ENCODE peak calls at places on chromosomes 13 and 19, in eight cellular contexts. G is OCI-LY7; W is HCT116; Z is body of pancreas; F is endothelial cell of umbilical vein; V is GM23338; A is CD4-positive, alpha-beta T cell; H is fibroblast of pulmonary artery. Y is an unnamed sample.
A peak's percentile ranks its signal among the peaks of the same experiment; 100 is the strongest.

GRCh38 chr19:16600824-16601223 is 27.2 kb downstream of the MED26 start:
- DNase-seq in F (no peak), Z (no peak), V (no peak), H (no peak), A (no peak), G (no peak), W (no peak), Y (no peak)

GRCh38 chr13:46317120-46317519 is 69.9 kb downstream of the RUBCNL start:
- DNase-seq in W (no peak), V (no peak), A (no peak), Z (no peak), H (peak; percentile 59), G (no peak), F (no peak), Y (no peak)

GRCh38 chr13:75296651-75297050 is 185.3 kb downstream of the TBC1D4 start:
- DNase-seq in Z (no peak), G (no peak), H (no peak), A (no peak), F (no peak), W (no peak), V (no peak), Y (no peak)

GRCh38 chr13:112743451-112744305 is 53.8 kb downstream of the ATP11A start:
- DNase-seq in V (no peak), G (no peak), H (no peak), A (no peak), F (no peak), Z (no peak), W (no peak), Y (no peak)

GRCh38 chr19:34345934-34346333 is 19.1 kb upstream of the GPI start:
- DNase-seq in F (peak; percentile 77), V (peak; percentile 95), W (peak; percentile 61), Z (peak; percentile 66), H (peak; percentile 71), A (peak; percentile 50), G (peak; percentile 82), Y (no peak)

GRCh38 chr19:16470541-16470910 is 1.2 kb downstream of the EPS15L1 start:
- DNase-seq in Z (no peak), H (no peak), A (no peak), V (no peak), F (no peak), G (no peak), W (no peak), Y (no peak)

GRCh38 chr19:27746691-27747380 is 1466.1 kb downstream of the UQCRFS1 start:
- DNase-seq in F (no peak), V (peak; percentile 77), W (no peak), A (no peak), H (peak; percentile 13), G (no peak), Z (peak; percentile 10), Y (peak; percentile 34)

GRCh38 chr19:14272623-14273022 is 66.7 kb upstream of the ADGRL1 start:
- DNase-seq in Z (no peak), A (no peak), V (no peak), F (no peak), G (no peak), H (no peak), W (no peak), Y (no peak)

GRCh38 chr13:33009019-33009418 is 7.2 kb upstream of the KL start:
- DNase-seq in H (no peak), G (no peak), Z (no peak), A (no peak), F (no peak), W (no peak), V (no peak), Y (no peak)

GRCh38 chr13:112697756-112698655 is 8.2 kb downstream of the ATP11A start:
- DNase-seq in Z (no peak), V (no peak), A (no peak), W (no peak), H (no peak), G (no peak), F (no peak), Y (no peak)

GRCh38 chr13:48586591-48587103 is 53.8 kb upstream of the RCBTB2 start:
- DNase-seq in V (no peak), Z (no peak), W (no peak), A (no peak), F (peak; percentile 81), H (peak; percentile 67), G (no peak), Y (no peak)

GRCh38 chr13:98517576-98518310 is 59.2 kb downstream of the STK24 start:
- DNase-seq in H (no peak), A (no peak), Z (no peak), W (no peak), V (no peak), G (no peak), F (no peak), Y (no peak)

GRCh38 chr13:29702912-29703351 is 107.4 kb upstream of the SLC7A1 start:
- DNase-seq in A (no peak), Z (peak; percentile 18), F (peak; percentile 77), W (no peak), G (no peak), V (peak; percentile 18), H (peak; percentile 94), Y (no peak)

GRCh38 chr13:110319774-110320509 is 12.9 kb downstream of the COL4A2 start:
- DNase-seq in A (no peak), H (peak; percentile 79), W (peak; percentile 70), Z (peak; percentile 80), F (peak; percentile 87), V (no peak), G (no peak), Y (no peak)

GRCh38 chr19:57280913-57281425 is 684 bp downstream of the ZNF460 start:
- DNase-seq in G (peak; percentile 53), H (no peak), A (peak; percentile 4), W (no peak), Z (no peak), V (no peak), F (no peak), Y (no peak)

GRCh38 chr19:11581740-11582139 is 4.3 kb upstream of the ACP5 start:
- DNase-seq in V (no peak), A (no peak), W (no peak), G (peak; percentile 92), Z (peak; percentile 10), F (no peak), H (peak; percentile 18), Y (no peak)

GRCh38 chr13:59346861-59347470 is 816.8 kb downstream of the DIAPH3 start:
- DNase-seq in Z (peak; percentile 58), W (no peak), A (no peak), H (no peak), G (no peak), V (peak; percentile 11), F (no peak), Y (no peak)

GRCh38 chr19:22427587-22428298 is 5.6 kb upstream of the ZNF98 start:
- DNase-seq in A (no peak), W (no peak), G (no peak), Z (peak; percentile 79), H (no peak), V (no peak), F (no peak), Y (no peak)
- TF ChIP-seq CTCF in A (no peak), W (no peak), G (no peak), Z (no peak), H (no peak), V (no peak), F (no peak), Y (no peak)

DNA sequence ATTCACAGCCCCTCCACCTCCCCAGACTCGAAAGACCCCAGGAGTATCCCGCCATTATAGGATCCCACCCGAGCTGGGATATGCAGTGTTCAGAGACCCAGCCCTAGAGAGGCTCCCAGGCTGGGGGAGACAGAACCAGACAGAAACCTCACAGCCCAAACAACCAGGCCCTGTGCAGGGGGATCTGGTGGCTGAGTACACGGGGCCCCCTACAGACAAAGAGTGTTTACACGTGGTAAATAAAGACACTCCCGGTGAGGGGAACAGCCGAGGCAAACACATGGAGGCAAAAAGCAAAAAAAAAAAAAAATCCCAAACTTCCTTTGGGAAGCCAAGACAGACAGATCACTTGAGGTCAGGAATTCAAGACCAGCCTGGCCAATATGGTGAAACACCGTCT is 25.1 kb downstream of the TINCR start:
- DNase-seq in F (no peak), W (no peak), V (peak; percentile 58), G (no peak), Z (no peak), A (no peak), H (no peak), Y (no peak)
- TF ChIP-seq CTCF in F (no peak), W (peak; percentile 24), V (peak; percentile 63), G (no peak), Z (no peak), A (no peak), H (no peak), Y (no peak)

GRCh38 chr13:43080199-43080598 is 56.8 kb downstream of the DNAJC15 start:
- DNase-seq in V (no peak), H (no peak), F (no peak), G (no peak), A (no peak), W (no peak), Z (no peak), Y (no peak)

GRCh38 chr13:43079392-43079931 is 56.1 kb downstream of the DNAJC15 start:
- DNase-seq in F (peak; percentile 67), W (no peak), G (no peak), V (no peak), H (no peak), Z (no peak), A (no peak), Y (no peak)

GRCh38 chr13:43085545-43085944 is 62.2 kb downstream of the DNAJC15 start:
- DNase-seq in V (peak; percentile 43), A (no peak), H (peak; percentile 72), Z (no peak), G (peak; percentile 29), F (peak; percentile 59), W (peak; percentile 16), Y (no peak)

GRCh38 chr13:43087960-43088580 is 64.7 kb downstream of the DNAJC15 start:
- DNase-seq in W (no peak), Z (peak; percentile 5), A (no peak), F (peak; percentile 34), H (peak; percentile 65), V (no peak), G (no peak), Y (no peak)

GRCh38 chr13:43083750-43084149 is 60.4 kb downstream of the DNAJC15 start:
- DNase-seq in A (no peak), F (no peak), W (no peak), G (no peak), V (no peak), Z (no peak), H (no peak), Y (no peak)
- TF ChIP-seq CTCF in A (no peak), F (no peak), W (no peak), G (no peak), V (no peak), Z (no peak), H (no peak), Y (no peak)

DNA sequence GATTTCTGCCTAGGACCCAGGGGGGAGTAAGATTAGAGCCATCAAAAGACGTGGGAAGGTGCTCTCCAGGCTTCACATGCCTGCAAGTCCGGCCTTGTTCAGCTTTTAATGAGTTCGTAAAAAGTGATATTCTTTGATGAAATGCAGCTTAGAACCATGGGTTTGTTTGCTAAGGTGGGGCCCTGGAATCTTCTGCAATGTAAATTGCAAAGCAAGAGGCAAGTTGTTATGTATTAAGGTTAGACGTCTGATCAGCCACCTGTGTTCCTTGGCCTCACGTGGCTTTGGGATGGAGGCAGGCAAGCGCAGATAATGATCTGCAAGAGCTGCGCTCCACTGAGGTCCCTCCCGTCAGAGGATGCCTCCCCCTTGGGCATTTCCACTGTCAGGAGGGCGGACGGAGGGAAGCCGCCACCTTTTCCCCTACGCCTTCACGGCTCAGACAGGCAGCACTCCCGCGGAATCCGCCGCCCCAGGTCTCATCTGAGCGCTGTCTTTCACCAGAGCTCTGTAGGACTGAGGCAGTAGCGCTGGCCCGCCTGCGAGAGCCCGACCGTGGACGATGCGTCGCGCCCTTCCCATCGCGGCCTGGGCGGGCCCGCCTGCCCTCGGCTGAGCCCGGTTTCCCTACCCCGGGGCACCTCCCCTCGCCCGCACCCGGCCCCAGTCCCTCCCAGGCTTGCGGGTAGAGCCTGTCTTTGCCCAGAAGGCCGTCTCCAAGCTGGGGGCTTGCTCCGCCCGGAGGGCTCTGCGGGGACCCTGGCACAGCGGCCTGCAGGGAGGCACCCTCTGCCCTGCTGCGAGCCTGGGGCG is 111.0 kb downstream of the CRYL1 start:
- DNase-seq in Z (no peak), H (no peak), G (no peak), A (no peak), W (no peak), V (peak; percentile 69), F (no peak), Y (no peak)
- TF ChIP-seq CTCF in Z (no peak), H (no peak), G (no peak), A (no peak), W (no peak), V (no peak), F (no peak), Y (no peak)